ENCODE peak calls at places on chromosomes 1 and 21, in eight cellular contexts. One of them, this sample, is unnamed.

GRCh38 chr1:112457241-112457640 is 51.5 kb upstream of the WNT2B start:
- DNase-seq in C1 segment of cervical spinal cord: no peak
- DNase-seq in NCI-H774: no peak
- DNase-seq in lower lobe of right lung: no peak
- DNase-seq in activated gamma-delta T cell treated with anti-CD3 and anti-CD28 coated beads, Interleukin-2, amount 50 U/mL, for 16 hours: no peak
- DNase-seq in NCI-H345: no peak
- DNase-seq in stimulated activated CD8-positive, alpha-beta memory T cell treated with anti-CD3 and anti-CD28 coated beads, Interleukin-15, amount 100 ng/mL, for 4 hours: no peak
- DNase-seq in NAMALWA: no peak
- DNase-seq in this sample: no peak

GRCh38 chr1:35539824-35540261 is 17.4 kb downstream of the KIAA0319L start:
- DNase-seq in C1 segment of cervical spinal cord: peak
- DNase-seq in NCI-H774: no peak
- DNase-seq in lower lobe of right lung: no peak
- DNase-seq in activated gamma-delta T cell treated with anti-CD3 and anti-CD28 coated beads, Interleukin-2, amount 50 U/mL, for 16 hours: no peak
- DNase-seq in NCI-H345: no peak
- DNase-seq in stimulated activated CD8-positive, alpha-beta memory T cell treated with anti-CD3 and anti-CD28 coated beads, Interleukin-15, amount 100 ng/mL, for 4 hours: no peak
- DNase-seq in NAMALWA: no peak
- DNase-seq in this sample: no peak

GRCh38 chr1:246801241-246802020 is 77.2 kb downstream of the SCCPDH start:
- DNase-seq in C1 segment of cervical spinal cord: no peak
- DNase-seq in NCI-H774: peak
- DNase-seq in lower lobe of right lung: no peak
- DNase-seq in activated gamma-delta T cell treated with anti-CD3 and anti-CD28 coated beads, Interleukin-2, amount 50 U/mL, for 16 hours: no peak
- DNase-seq in NCI-H345: no peak
- DNase-seq in stimulated activated CD8-positive, alpha-beta memory T cell treated with anti-CD3 and anti-CD28 coated beads, Interleukin-15, amount 100 ng/mL, for 4 hours: no peak
- DNase-seq in NAMALWA: no peak
- DNase-seq in this sample: no peak

GRCh38 chr1:97647776-97648175 is 273.1 kb downstream of the DPYD start:
- DNase-seq in C1 segment of cervical spinal cord: no peak
- DNase-seq in NCI-H774: no peak
- DNase-seq in lower lobe of right lung: no peak
- DNase-seq in activated gamma-delta T cell treated with anti-CD3 and anti-CD28 coated beads, Interleukin-2, amount 50 U/mL, for 16 hours: no peak
- DNase-seq in NCI-H345: no peak
- DNase-seq in stimulated activated CD8-positive, alpha-beta memory T cell treated with anti-CD3 and anti-CD28 coated beads, Interleukin-15, amount 100 ng/mL, for 4 hours: no peak
- DNase-seq in NAMALWA: no peak
- DNase-seq in this sample: no peak

GRCh38 chr1:104291156-104291555 is 541.5 kb downstream of the AMY1C start:
- DNase-seq in C1 segment of cervical spinal cord: no peak
- DNase-seq in NCI-H774: no peak
- DNase-seq in lower lobe of right lung: no peak
- DNase-seq in activated gamma-delta T cell treated with anti-CD3 and anti-CD28 coated beads, Interleukin-2, amount 50 U/mL, for 16 hours: no peak
- DNase-seq in NCI-H345: no peak
- DNase-seq in stimulated activated CD8-positive, alpha-beta memory T cell treated with anti-CD3 and anti-CD28 coated beads, Interleukin-15, amount 100 ng/mL, for 4 hours: no peak
- DNase-seq in NAMALWA: no peak
- DNase-seq in this sample: no peak

GRCh38 chr1:63327417-63328139 is 5.2 kb downstream of the FOXD3 start:
- DNase-seq in C1 segment of cervical spinal cord: no peak
- DNase-seq in NCI-H774: no peak
- DNase-seq in lower lobe of right lung: peak
- DNase-seq in activated gamma-delta T cell treated with anti-CD3 and anti-CD28 coated beads, Interleukin-2, amount 50 U/mL, for 16 hours: no peak
- DNase-seq in NCI-H345: peak
- DNase-seq in stimulated activated CD8-positive, alpha-beta memory T cell treated with anti-CD3 and anti-CD28 coated beads, Interleukin-15, amount 100 ng/mL, for 4 hours: no peak
- DNase-seq in NAMALWA: peak
- DNase-seq in this sample: no peak

GRCh38 chr1:2810899-2811525 is 9.5 kb upstream of the TTC34 start:
- DNase-seq in C1 segment of cervical spinal cord: no peak
- DNase-seq in NCI-H774: no peak
- DNase-seq in lower lobe of right lung: no peak
- DNase-seq in activated gamma-delta T cell treated with anti-CD3 and anti-CD28 coated beads, Interleukin-2, amount 50 U/mL, for 16 hours: no peak
- DNase-seq in NCI-H345: no peak
- DNase-seq in stimulated activated CD8-positive, alpha-beta memory T cell treated with anti-CD3 and anti-CD28 coated beads, Interleukin-15, amount 100 ng/mL, for 4 hours: no peak
- DNase-seq in NAMALWA: no peak
- DNase-seq in this sample: no peak

GRCh38 chr1:66243548-66244130 is 290.3 kb upstream of the SGIP1 start:
- DNase-seq in C1 segment of cervical spinal cord: no peak
- DNase-seq in NCI-H774: no peak
- DNase-seq in lower lobe of right lung: no peak
- DNase-seq in activated gamma-delta T cell treated with anti-CD3 and anti-CD28 coated beads, Interleukin-2, amount 50 U/mL, for 16 hours: no peak
- DNase-seq in NCI-H345: no peak
- DNase-seq in stimulated activated CD8-positive, alpha-beta memory T cell treated with anti-CD3 and anti-CD28 coated beads, Interleukin-15, amount 100 ng/mL, for 4 hours: no peak
- DNase-seq in NAMALWA: no peak
- DNase-seq in this sample: no peak

GRCh38 chr1:84146375-84147032 is 2.4 kb downstream of the PRKACB start:
- DNase-seq in C1 segment of cervical spinal cord: no peak
- DNase-seq in NCI-H774: no peak
- DNase-seq in lower lobe of right lung: no peak
- DNase-seq in activated gamma-delta T cell treated with anti-CD3 and anti-CD28 coated beads, Interleukin-2, amount 50 U/mL, for 16 hours: no peak
- DNase-seq in NCI-H345: no peak
- DNase-seq in stimulated activated CD8-positive, alpha-beta memory T cell treated with anti-CD3 and anti-CD28 coated beads, Interleukin-15, amount 100 ng/mL, for 4 hours: no peak
- DNase-seq in NAMALWA: peak
- DNase-seq in this sample: no peak

GRCh38 chr21:26425576-26425975 is 147.5 kb downstream of the CYYR1 start:
- DNase-seq in C1 segment of cervical spinal cord: no peak
- DNase-seq in NCI-H774: no peak
- DNase-seq in lower lobe of right lung: no peak
- DNase-seq in activated gamma-delta T cell treated with anti-CD3 and anti-CD28 coated beads, Interleukin-2, amount 50 U/mL, for 16 hours: no peak
- DNase-seq in NCI-H345: no peak
- DNase-seq in stimulated activated CD8-positive, alpha-beta memory T cell treated with anti-CD3 and anti-CD28 coated beads, Interleukin-15, amount 100 ng/mL, for 4 hours: no peak
- DNase-seq in NAMALWA: no peak
- DNase-seq in this sample: no peak

GRCh38 chr1:86296305-86297205 is 99.6 kb downstream of the ODF2L start:
- DNase-seq in C1 segment of cervical spinal cord: no peak
- DNase-seq in NCI-H774: no peak
- DNase-seq in lower lobe of right lung: no peak
- DNase-seq in activated gamma-delta T cell treated with anti-CD3 and anti-CD28 coated beads, Interleukin-2, amount 50 U/mL, for 16 hours: no peak
- DNase-seq in NCI-H345: no peak
- DNase-seq in stimulated activated CD8-positive, alpha-beta memory T cell treated with anti-CD3 and anti-CD28 coated beads, Interleukin-15, amount 100 ng/mL, for 4 hours: no peak
- DNase-seq in NAMALWA: no peak
- DNase-seq in this sample: no peak